ENCODE peak calls at places on chromosome 11, in five cellular contexts. R, X, D, Y and M are unnamed samples.

GRCh38 chr11:123481647-123482046 is 51.6 kb downstream of the GRAMD1B start:
- DNase-seq in R (no peak), X (no peak), D (no peak), Y (no peak), M (no peak)

GRCh38 chr11:107778839-107779517 is 67.1 kb upstream of the SLN start:
- DNase-seq in R (no peak), X (no peak), D (no peak), Y (no peak), M (no peak)

GRCh38 chr11:10505278-10506012 is 35.5 kb downstream of the RNF141 start:
- DNase-seq in R (no peak), X (no peak), D (no peak), Y (no peak), M (no peak)

GRCh38 chr11:111367411-111368284 is 11.4 kb downstream of the POU2AF1 start:
- DNase-seq in R (no peak), X (no peak), D (no peak), Y (no peak), M (no peak)

GRCh38 chr11:86158716-86159669 is 85.6 kb upstream of the EED start:
- DNase-seq in R (no peak), X (no peak), D (no peak), Y (no peak), M (no peak)

GRCh38 chr11:57339305-57339704 is 1.2 kb downstream of the P2RX3 start:
- DNase-seq in R (no peak), X (no peak), D (no peak), Y (no peak), M (no peak)

GRCh38 chr11:114082415-114082748 is 22.9 kb downstream of the ZBTB16 start:
- DNase-seq in R (no peak), X (no peak), D (no peak), Y (no peak), M (no peak)

GRCh38 chr11:79762271-79762935 is 321.6 kb upstream of the TENM4 start:
- DNase-seq in R (no peak), X (no peak), D (peak; percentile 15), Y (peak; percentile 43), M (no peak)

GRCh38 chr11:96199563-96200025 is 143.4 kb downstream of the MAML2 start:
- DNase-seq in R (no peak), X (no peak), D (no peak), Y (peak; percentile 54), M (no peak)

GRCh38 chr11:130472434-130472961 is 24.1 kb downstream of the ADAMTS15 start:
- DNase-seq in R (no peak), X (no peak), D (no peak), Y (no peak), M (no peak)

GRCh38 chr11:77993902-77994301 is 566 bp downstream of the INTS4 start:
- DNase-seq in R (no peak), X (no peak), D (peak; percentile 27), Y (no peak), M (no peak)

GRCh38 chr11:35413568-35413967 is 5.8 kb downstream of the SLC1A2 start:
- DNase-seq in R (no peak), X (no peak), D (no peak), Y (no peak), M (no peak)

GRCh38 chr11:60184824-60185511 is 2.1 kb upstream of the MS4A6A start:
- DNase-seq in R (no peak), X (no peak), D (no peak), Y (no peak), M (no peak)

GRCh38 chr11:121018746-121019145 is 5.2 kb upstream of the TBCEL start:
- DNase-seq in R (no peak), X (no peak), D (no peak), Y (no peak), M (no peak)

GRCh38 chr11:84396521-84396920 is 1110.4 kb upstream of the CCDC90B start:
- DNase-seq in R (no peak), X (no peak), D (no peak), Y (no peak), M (no peak)

GRCh38 chr11:7536102-7536501 is 22.3 kb downstream of the PPFIBP2 start:
- DNase-seq in R (no peak), X (no peak), D (peak; percentile 50), Y (no peak), M (no peak)

GRCh38 chr11:22792497-22792896 is 37.1 kb downstream of the SVIP start:
- DNase-seq in R (no peak), X (peak; percentile 58), D (no peak), Y (peak; percentile 52), M (no peak)

GRCh38 chr11:7551571-7551970 is 37.8 kb downstream of the PPFIBP2 start:
- DNase-seq in R (no peak), X (no peak), D (no peak), Y (no peak), M (no peak)

GRCh38 chr11:36177837-36178236 is 111.4 kb downstream of the COMMD9 start:
- DNase-seq in R (no peak), X (no peak), D (no peak), Y (no peak), M (no peak)

GRCh38 chr11:13009476-13009920 is 382 bp downstream of the RASSF10 start:
- DNase-seq in R (no peak), X (no peak), D (no peak), Y (no peak), M (no peak)

GRCh38 chr11:36328956-36329673 is 33.0 kb downstream of the PRR5L start:
- DNase-seq in R (no peak), X (no peak), D (no peak), Y (no peak), M (no peak)

GRCh38 chr11:108561535-108561991 is 32.0 kb downstream of the EXPH5 start:
- DNase-seq in R (no peak), X (no peak), D (no peak), Y (no peak), M (no peak)

GRCh38 chr11:111555255-111555654 is 14.7 kb downstream of the LAYN start:
- DNase-seq in R (no peak), X (no peak), D (no peak), Y (no peak), M (no peak)

GRCh38 chr11:104098555-104098954 is 62.1 kb downstream of the DDI1 start:
- DNase-seq in R (no peak), X (no peak), D (no peak), Y (no peak), M (no peak)

GRCh38 chr11:8342821-8343681 is 79.4 kb upstream of the LMO1 start:
- DNase-seq in R (no peak), X (no peak), D (no peak), Y (no peak), M (no peak)

GRCh38 chr11:88629496-88629895 is 292.0 kb upstream of the CTSC start:
- DNase-seq in R (no peak), X (no peak), D (no peak), Y (no peak), M (no peak)

GRCh38 chr11:122181893-122182292 is 65.9 kb upstream of the BLID start:
- DNase-seq in R (no peak), X (no peak), D (no peak), Y (peak; percentile 40), M (no peak)

GRCh38 chr11:122723106-122723505 is 67.6 kb downstream of the UBASH3B start:
- DNase-seq in R (no peak), X (no peak), D (no peak), Y (no peak), M (no peak)

GRCh38 chr11:2772544-2773031 is 72.8 kb upstream of the KCNQ1OT1 start:
- DNase-seq in R (no peak), X (no peak), D (no peak), Y (no peak), M (no peak)

GRCh38 chr11:78408619-78409018 is 9.0 kb downstream of the GAB2 start:
- DNase-seq in R (no peak), X (no peak), D (no peak), Y (no peak), M (no peak)

GRCh38 chr11:116420770-116421528 is 351.8 kb downstream of the BUD13 start:
- DNase-seq in R (no peak), X (no peak), D (no peak), Y (peak; percentile 35), M (no peak)

GRCh38 chr11:18540207-18541009 is 13.7 kb upstream of the TSG101 start:
- DNase-seq in R (no peak), X (no peak), D (peak; percentile 12), Y (peak; percentile 4), M (no peak)
- TF ChIP-seq CTCF in R (peak; percentile 67), X (peak; percentile 52), D (peak; percentile 46), Y (peak; percentile 50), M (no peak)

GRCh38 chr11:63745304-63746170 is 23.0 kb downstream of the ZFTA start:
- DNase-seq in R (no peak), X (no peak), D (no peak), Y (peak; percentile 55), M (no peak)
- TF ChIP-seq CTCF in R (peak; percentile 46), X (peak; percentile 38), D (peak; percentile 19), Y (peak; percentile 55), M (no peak)

GRCh38 chr11:58957922-58958321 is 18.6 kb downstream of the GLYATL1 start:
- DNase-seq in R (no peak), X (no peak), D (no peak), Y (no peak), M (no peak)

GRCh38 chr11:58963551-58964075 is 24.3 kb downstream of the GLYATL1 start:
- DNase-seq in R (no peak), X (no peak), D (peak; percentile 81), Y (no peak), M (no peak)

DNA sequence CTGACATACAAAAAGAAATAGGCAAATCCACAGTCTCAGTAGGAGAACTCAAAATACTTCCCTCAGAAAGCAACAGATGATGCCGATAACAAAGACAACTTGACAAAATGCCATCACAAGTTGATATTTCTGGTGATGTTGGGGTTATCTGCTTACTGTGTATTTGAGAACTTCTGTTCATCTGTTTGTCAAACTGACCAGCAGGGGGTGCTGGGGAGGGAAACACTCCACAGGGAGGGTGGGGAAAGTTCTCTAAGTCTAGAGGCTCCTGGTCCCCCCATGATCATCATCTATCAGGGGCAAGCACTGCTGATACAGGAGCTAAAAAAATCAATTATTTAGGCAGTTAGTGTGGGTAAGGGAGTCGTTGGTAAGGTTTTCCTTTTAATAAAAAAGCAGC is 19.2 kb downstream of the GLYATL1 start:
- DNase-seq in R (no peak), X (no peak), D (peak; percentile 49), Y (peak; percentile 63), M (no peak)
- TF ChIP-seq CTCF in R (peak; percentile 48), X (peak; percentile 48), D (peak; percentile 58), Y (peak; percentile 62), M (no peak)

DNA sequence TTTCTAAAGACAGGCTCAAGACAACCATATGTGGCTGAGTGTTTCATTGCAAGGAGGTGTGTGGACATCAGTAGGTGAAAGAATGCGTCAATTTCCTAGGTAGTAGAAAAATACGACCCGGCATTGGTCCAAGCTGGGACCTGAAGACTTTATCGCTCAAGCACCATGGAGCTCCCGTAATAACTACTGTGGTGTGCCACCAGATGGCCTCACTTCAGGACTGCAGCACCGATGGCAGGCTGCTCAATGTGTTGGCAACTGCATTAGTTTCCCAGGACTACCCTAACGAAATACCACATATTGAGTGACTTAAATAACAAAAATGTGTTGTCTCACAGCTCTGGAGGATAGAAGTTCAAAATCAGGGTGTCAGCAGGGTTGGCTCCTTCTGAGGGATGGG is 72.4 kb upstream of the FAT3 start:
- DNase-seq in R (no peak), X (no peak), D (no peak), Y (peak; percentile 39), M (no peak)
- TF ChIP-seq CTCF in R (peak; percentile 23), X (no peak), D (peak; percentile 10), Y (peak; percentile 54), M (no peak)

GRCh38 chr11:128891410-128891861 is 280 bp downstream of the KCNJ5 start:
- DNase-seq in R (no peak), X (no peak), D (no peak), Y (no peak), M (no peak)
- TF ChIP-seq CTCF in R (no peak), X (no peak), D (no peak), Y (no peak), M (no peak)